ENCODE peak calls at places on chromosomes 3 and 15, in six cellular contexts. R, H, Z, S, E and P are unnamed samples.

GRCh38 chr3:184765730-184766074 is 46.3 kb upstream of the VPS8 start:
- DNase-seq in R (no peak), S (no peak), Z (no peak), E (no peak), H (no peak), P (no peak)

GRCh38 chr3:73503781-73504180 is 121.0 kb downstream of the PDZRN3 start:
- DNase-seq in H (peak), E (no peak), R (no peak), Z (no peak), S (no peak), P (no peak)

GRCh38 chr3:101850327-101851048 is 1.2 kb downstream of the NFKBIZ start:
- DNase-seq in S (no peak), Z (peak), H (peak), E (peak), R (peak), P (no peak)

GRCh38 chr3:29373016-29373690 is 92.3 kb downstream of the RBMS3 start:
- DNase-seq in H (peak), Z (no peak), E (peak), S (no peak), R (peak), P (no peak)

GRCh38 chr3:52534281-52535183 is 875 bp upstream of the NT5DC2 start:
- DNase-seq in S (peak), H (peak), E (no peak), Z (no peak), R (peak), P (no peak)

GRCh38 chr3:189839576-189839975 is 208.4 kb downstream of the TP63 start:
- DNase-seq in Z (no peak), S (peak), H (peak), R (peak), E (peak), P (peak)

GRCh38 chr15:58346361-58346760 is 85.4 kb upstream of the LIPC start:
- DNase-seq in R (no peak), E (no peak), Z (no peak), H (peak), S (no peak), P (no peak)

GRCh38 chr15:75646944-75647364 is 758 bp upstream of the SNX33 start:
- DNase-seq in Z (no peak), S (peak), R (no peak), E (no peak), H (no peak), P (no peak)

GRCh38 chr3:197942956-197943556 is 6.9 kb upstream of the RPL35A start:
- DNase-seq in Z (no peak), H (peak), E (peak), S (peak), R (peak), P (no peak)

GRCh38 chr3:56238299-56238698 is 230.0 kb downstream of the ERC2 start:
- DNase-seq in R (no peak), E (no peak), S (no peak), Z (no peak), H (no peak), P (no peak)

GRCh38 chr3:71078723-71079525 is 504.6 kb downstream of the FOXP1 start:
- DNase-seq in H (no peak), R (no peak), S (no peak), Z (no peak), E (no peak), P (no peak)

GRCh38 chr15:78859971-78860733 is 12.5 kb upstream of the MORF4L1 start:
- DNase-seq in R (peak), E (peak), H (peak), S (peak), Z (peak), P (peak)

GRCh38 chr3:78134496-78134895 is 1094.6 kb downstream of the ROBO2 start:
- DNase-seq in E (no peak), H (no peak), R (no peak), S (no peak), Z (no peak), P (no peak)

GRCh38 chr15:81330351-81331085 is 6.6 kb upstream of the STARD5 start:
- DNase-seq in S (no peak), H (no peak), E (no peak), Z (no peak), R (no peak), P (no peak)

GRCh38 chr3:129289201-129289921 is 10.7 kb downstream of the HMCES start:
- DNase-seq in R (peak), H (peak), S (no peak), E (peak), Z (no peak), P (no peak)

GRCh38 chr15:28998511-28998910 is 112.7 kb downstream of the APBA2 start:
- DNase-seq in Z (no peak), S (no peak), H (no peak), R (no peak), E (no peak), P (no peak)

GRCh38 chr3:43214616-43215015 is 71.7 kb upstream of the SNRK start:
- DNase-seq in R (peak), H (peak), Z (no peak), E (peak), S (peak), P (peak)

GRCh38 chr3:106277731-106278130 is 408.9 kb upstream of the CBLB start:
- DNase-seq in H (no peak), Z (no peak), R (no peak), S (no peak), E (no peak), P (no peak)

GRCh38 chr3:100001514-100002270 is 112.6 kb downstream of the FILIP1L start:
- DNase-seq in H (no peak), E (no peak), R (no peak), Z (no peak), S (no peak), P (no peak)

GRCh38 chr3:128548426-128549282 is 55.7 kb upstream of the GATA2 start:
- DNase-seq in H (no peak), R (peak), E (peak), S (no peak), Z (no peak), P (no peak)

GRCh38 chr3:25293736-25294135 is 134.3 kb upstream of the RARB start:
- DNase-seq in H (no peak), S (peak), R (peak), E (no peak), Z (no peak), P (no peak)

GRCh38 chr15:78641876-78642275 is 866 bp upstream of the CHRNB4 start:
- DNase-seq in S (no peak), H (no peak), R (no peak), Z (no peak), E (no peak), P (no peak)

GRCh38 chr15:83398591-83398990 is 48.5 kb upstream of the SH3GL3 start:
- DNase-seq in R (peak), Z (no peak), E (no peak), H (peak), S (no peak), P (no peak)